ENCODE peak calls at places on chromosome 10, in five cellular contexts. R, Z, D, B and S are unnamed samples.

GRCh38 chr10:75272896-75273295 is 37.1 kb upstream of the COMTD1 start:
- ATAC-seq in R (no peak), Z (peak), D (no peak), B (no peak), S (no peak)

GRCh38 chr10:91614254-91614624 is 18.6 kb downstream of the PPP1R3C start:
- ATAC-seq in R (no peak), Z (no peak), D (no peak), B (no peak), S (no peak)

GRCh38 chr10:4638116-4638515 is 187.9 kb upstream of the AKR1E2 start:
- ATAC-seq in R (no peak), Z (peak), D (no peak), B (no peak), S (no peak)

GRCh38 chr10:7030134-7030855 is 380.5 kb downstream of the SFMBT2 start:
- ATAC-seq in R (no peak), Z (no peak), D (no peak), B (no peak), S (no peak)

GRCh38 chr10:81569488-81569887 is 305.5 kb upstream of the NRG3 start:
- ATAC-seq in R (peak), Z (no peak), D (no peak), B (no peak), S (no peak)

GRCh38 chr10:70494536-70494935 is 16.0 kb downstream of the PALD1 start:
- ATAC-seq in R (no peak), Z (no peak), D (no peak), B (peak), S (no peak)

GRCh38 chr10:113020425-113020753 is 70.3 kb downstream of the TCF7L2 start:
- ATAC-seq in R (no peak), Z (no peak), D (no peak), B (no peak), S (peak)

GRCh38 chr10:116692225-116692624 is 50.1 kb downstream of the HSPA12A start:
- ATAC-seq in R (no peak), Z (no peak), D (no peak), B (no peak), S (no peak)

GRCh38 chr10:3889961-3890522 is 105.0 kb upstream of the KLF6 start:
- ATAC-seq in R (no peak), Z (no peak), D (no peak), B (no peak), S (no peak)

GRCh38 chr10:110364531-110364937 is 59.8 kb upstream of the SMNDC1 start:
- ATAC-seq in R (no peak), Z (no peak), D (no peak), B (peak), S (no peak)

GRCh38 chr10:107545717-107546116 is 381.2 kb upstream of the SORCS1 start:
- ATAC-seq in R (peak), Z (no peak), D (no peak), B (no peak), S (no peak)

GRCh38 chr10:128419466-128420019 is 293.3 kb upstream of the MKI67 start:
- ATAC-seq in R (no peak), Z (no peak), D (no peak), B (no peak), S (no peak)

GRCh38 chr10:64379898-64380297 is 858.7 kb downstream of the REEP3 start:
- ATAC-seq in R (no peak), Z (no peak), D (no peak), B (no peak), S (no peak)

GRCh38 chr10:98135222-98135899 is 904 bp downstream of the R3HCC1L start:
- ATAC-seq in R (no peak), Z (peak), D (no peak), B (peak), S (no peak)

GRCh38 chr10:72846225-72846624 is 47.3 kb upstream of the OIT3 start:
- ATAC-seq in R (no peak), Z (no peak), D (no peak), B (peak), S (no peak)

GRCh38 chr10:79189853-79190435 is 121.2 kb downstream of the ZMIZ1 start:
- ATAC-seq in R (no peak), Z (peak), D (no peak), B (no peak), S (no peak)

GRCh38 chr10:95437669-95438068 is 123.5 kb downstream of the SORBS1 start:
- ATAC-seq in R (no peak), Z (peak), D (no peak), B (no peak), S (no peak)

GRCh38 chr10:132781556-132781955 is 4.4 kb downstream of the NKX6-2 start:
- ATAC-seq in R (no peak), Z (no peak), D (no peak), B (no peak), S (no peak)

GRCh38 chr10:112230325-112230988 is 46.9 kb upstream of the GPAM start:
- ATAC-seq in R (no peak), Z (no peak), D (no peak), B (no peak), S (no peak)

GRCh38 chr10:100728928-100729876 is 16.2 kb upstream of the PAX2 start:
- ATAC-seq in R (no peak), Z (peak), D (peak), B (peak), S (no peak)

GRCh38 chr10:31687545-31688482 is 240.8 kb downstream of the ARHGAP12 start:
- ATAC-seq in R (peak), Z (no peak), D (no peak), B (peak), S (peak)

GRCh38 chr10:22599048-22599561 is 115.3 kb downstream of the PIP4K2A start:
- ATAC-seq in R (no peak), Z (peak), D (no peak), B (peak), S (no peak)

GRCh38 chr10:15545884-15546283 is 173.8 kb downstream of the ITGA8 start:
- ATAC-seq in R (no peak), Z (no peak), D (no peak), B (no peak), S (no peak)

GRCh38 chr10:112359606-112360307 is 14.2 kb upstream of the ACSL5 start:
- ATAC-seq in R (no peak), Z (no peak), D (no peak), B (no peak), S (no peak)

GRCh38 chr10:31698169-31698890 is 230.3 kb downstream of the ARHGAP12 start:
- ATAC-seq in R (peak), Z (peak), D (no peak), B (no peak), S (peak)

GRCh38 chr10:7186387-7187032 is 224.3 kb downstream of the SFMBT2 start:
- ATAC-seq in R (no peak), Z (peak), D (no peak), B (peak), S (no peak)

GRCh38 chr10:69377936-69378335 is 38.8 kb downstream of the TACR2 start:
- ATAC-seq in R (no peak), Z (peak), D (no peak), B (no peak), S (no peak)